ENCODE peak calls at places on chromosome 5, in nine cellular contexts. M is fibroblast of lung, V is vagina, L is tibial nerve, B is uterus, F is heart right ventricle, S is neuronal stem cell, E is tibial artery, K is body of pancreas. O is an unnamed sample.
A peak's percentile ranks its signal among the peaks of the same experiment; 100 is the strongest.

GRCh38 chr5:174755103-174755502 is 30.7 kb downstream of the MSX2 start:
- DNase-seq in K (no peak), E (no peak), S (no peak), L (no peak), B (no peak), V (no peak), M (peak; percentile 33), F (no peak), O (no peak)

GRCh38 chr5:54062958-54063357 is 247.4 kb downstream of the ARL15 start:
- DNase-seq in F (no peak), B (no peak), V (no peak), L (no peak), E (no peak), M (peak; percentile 35), K (no peak), S (no peak), O (no peak)

GRCh38 chr5:127741412-127741811 is 38.2 kb downstream of the CCDC192 start:
- DNase-seq in L (no peak), S (no peak), E (no peak), K (no peak), M (no peak), F (no peak), V (no peak), B (no peak), O (no peak)

GRCh38 chr5:137220523-137220927 is 278.6 kb downstream of the SPOCK1 start:
- DNase-seq in F (no peak), E (no peak), V (no peak), L (no peak), K (peak; percentile 30), S (no peak), M (peak; percentile 37), B (no peak), O (no peak)

GRCh38 chr5:71528206-71528605 is 58.9 kb upstream of the MCCC2 start:
- DNase-seq in E (no peak), F (no peak), B (no peak), L (no peak), K (no peak), V (no peak), S (no peak), M (peak; percentile 10), O (no peak)

GRCh38 chr5:32339198-32339597 is 26.5 kb upstream of the MTMR12 start:
- DNase-seq in E (no peak), M (peak; percentile 14), L (no peak), B (no peak), V (no peak), K (no peak), F (no peak), S (peak; percentile 42), O (no peak)

GRCh38 chr5:156879665-156880285 is 29.7 kb downstream of the PPP1R2B start:
- DNase-seq in L (no peak), M (no peak), F (no peak), E (no peak), V (no peak), S (no peak), K (no peak), B (no peak), O (no peak)

GRCh38 chr5:148924817-148925216 is 98.4 kb downstream of the ADRB2 start:
- DNase-seq in F (peak; percentile 64), K (peak; percentile 20), L (no peak), V (no peak), B (no peak), S (no peak), E (no peak), M (no peak), O (no peak)

GRCh38 chr5:29367176-29367833 is 1826.2 kb upstream of the CDH6 start:
- DNase-seq in S (peak; percentile 18), K (no peak), M (no peak), V (no peak), F (no peak), L (no peak), E (no peak), B (no peak), O (no peak)

GRCh38 chr5:153496835-153497234 is 6.4 kb downstream of the GRIA1 start:
- DNase-seq in V (no peak), B (no peak), F (peak; percentile 8), M (peak; percentile 68), L (no peak), S (no peak), K (no peak), E (no peak), O (no peak)

GRCh38 chr5:31854625-31855526 is 215.9 kb downstream of the PDZD2 start:
- DNase-seq in V (no peak), F (peak; percentile 65), K (peak; percentile 47), S (peak; percentile 69), L (peak; percentile 32), E (no peak), B (peak; percentile 75), M (peak; percentile 21), O (no peak)

GRCh38 chr5:1371191-1371590 is 26.3 kb upstream of the CLPTM1L start:
- DNase-seq in F (no peak), E (no peak), L (no peak), M (no peak), B (no peak), V (no peak), K (no peak), S (no peak), O (no peak)

GRCh38 chr5:1374680-1375055 is 29.8 kb upstream of the CLPTM1L start:
- DNase-seq in M (peak; percentile 6), F (no peak), B (no peak), E (no peak), L (no peak), K (peak; percentile 65), S (no peak), V (no peak), O (no peak)

GRCh38 chr5:1374030-1374679 is 29.3 kb upstream of the CLPTM1L start:
- DNase-seq in S (no peak), F (no peak), M (no peak), K (no peak), L (no peak), B (no peak), E (no peak), V (no peak), O (peak; percentile 61)

GRCh38 chr5:1368756-1369155 is 23.9 kb upstream of the CLPTM1L start:
- DNase-seq in F (no peak), V (no peak), S (no peak), L (no peak), E (no peak), M (no peak), B (no peak), K (no peak), O (no peak)

GRCh38 chr5:1371602-1372342 is 26.9 kb upstream of the CLPTM1L start:
- DNase-seq in M (no peak), V (no peak), B (no peak), F (no peak), L (no peak), E (no peak), S (no peak), K (no peak), O (no peak)
- H3K4me1 ChIP-seq in M (no peaks in the 10 kb centered on the region), V (no peaks in the 10 kb centered on the region), B (no peaks in the 10 kb centered on the region), F (no peaks in the 10 kb centered on the region), L (no peaks in the 10 kb centered on the region), E (no peaks in the 10 kb centered on the region), S (no peaks in the 10 kb centered on the region), K (no peaks in the 10 kb centered on the region), O (peaks cover 7% of the 10 kb centered on the region)

GRCh38 chr5:143314664-143315063 is 88.8 kb downstream of the NR3C1 start:
- DNase-seq in V (no peak), K (no peak), F (no peak), S (no peak), E (no peak), L (no peak), B (no peak), M (peak; percentile 63), O (no peak)

GRCh38 chr5:143314123-143314522 is 89.4 kb downstream of the NR3C1 start:
- DNase-seq in F (no peak), K (no peak), S (no peak), L (no peak), M (no peak), E (no peak), V (no peak), B (no peak), O (no peak)

GRCh38 chr5:143316337-143316736 is 87.1 kb downstream of the NR3C1 start:
- DNase-seq in F (no peak), B (no peak), K (no peak), M (no peak), S (no peak), V (no peak), E (no peak), L (no peak), O (no peak)

GRCh38 chr5:143315929-143316328 is 87.6 kb downstream of the NR3C1 start:
- DNase-seq in F (no peak), S (no peak), V (no peak), K (no peak), B (no peak), M (no peak), L (no peak), E (no peak), O (no peak)

DNA sequence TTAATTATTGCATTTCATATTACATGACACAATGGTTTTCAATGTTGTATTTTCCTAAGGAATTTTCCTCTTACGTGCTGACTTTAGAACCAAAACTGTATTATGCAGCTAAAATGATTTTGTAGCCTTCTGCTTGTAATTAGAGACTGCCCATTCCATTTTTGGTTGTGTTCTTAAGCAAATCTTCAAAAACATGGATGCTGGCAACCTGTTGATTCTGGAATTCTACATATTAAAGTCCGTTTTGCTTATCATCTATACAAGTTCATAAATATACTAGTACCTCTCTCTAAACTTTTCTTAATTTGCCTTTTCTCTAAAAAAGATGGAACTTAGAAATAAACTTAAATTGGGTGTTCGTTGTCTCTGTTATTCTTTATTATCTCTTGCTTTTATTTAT is 88.3 kb downstream of the NR3C1 start:
- DNase-seq in F (no peak), M (no peak), B (no peak), V (no peak), E (no peak), L (no peak), S (no peak), K (no peak), O (no peak)
- H3K27ac ChIP-seq in F (no peak overlapping the region), M (no peak overlapping the region), B (no peak overlapping the region), V (no peak overlapping the region), E (no peak overlapping the region), L (no peak overlapping the region), S (no peak overlapping the region), K (no peak overlapping the region), O (no peak overlapping the region)

GRCh38 chr5:62509823-62510222 is 68.8 kb upstream of the LRRC70 start:
- DNase-seq in E (no peak), V (no peak), K (no peak), F (no peak), S (no peak), B (no peak), L (no peak), M (no peak), O (no peak)

GRCh38 chr5:62514510-62515119 is 64.0 kb upstream of the LRRC70 start:
- DNase-seq in L (no peak), M (no peak), S (no peak), E (no peak), V (no peak), B (no peak), K (no peak), F (no peak), O (no peak)
- H3K4me3 ChIP-seq in L (no peak overlapping the region), M (no peak overlapping the region), S (no peak overlapping the region), E (no peak overlapping the region), V (no peak overlapping the region), B (no peak overlapping the region), K (no peak overlapping the region), F (no peak overlapping the region), O (no peak overlapping the region)

GRCh38 chr5:151075698-151076331 is 5.0 kb downstream of the TNIP1 start:
- DNase-seq in M (no peak), K (peak; percentile 79), B (no peak), S (no peak), V (no peak), L (no peak), E (no peak), F (no peak), O (no peak)
- H3K4me1 ChIP-seq in M (peaks cover 20% of the 10 kb centered on the region), K (peaks cover 70% of the 10 kb centered on the region), B (peaks cover 15% of the 10 kb centered on the region), S (peaks cover 4% of the 10 kb centered on the region), V (peaks cover 76% of the 10 kb centered on the region), L (peaks cover 11% of the 10 kb centered on the region), E (peaks cover 60% of the 10 kb centered on the region), F (peaks cover 55% of the 10 kb centered on the region), O (peaks cover 63% of the 10 kb centered on the region)

GRCh38 chr5:169599451-169599850 is 15.9 kb downstream of the SPDL1 start:
- DNase-seq in E (no peak), L (no peak), M (no peak), V (no peak), S (no peak), B (no peak), K (no peak), F (no peak), O (no peak)
- H3K27ac ChIP-seq in E (no peak overlapping the region), L (no peak overlapping the region), M (no peak overlapping the region), V (no peak overlapping the region), S (no peak overlapping the region), B (no peak overlapping the region), K (no peak overlapping the region), F (no peak overlapping the region), O (no peak overlapping the region)